ENCODE peak calls at places on chromosomes 12 and 14, in eight cellular contexts. S is stimulated activated naive CD8-positive, alpha-beta T cell treated with anti-CD3 and anti-CD28 coated beads, Interleukin-15, amount 100 ng/mL, for 72 hours; J is ovary; R is psoas muscle; Q is activated CD8-positive, alpha-beta memory T cell treated with anti-CD3 and anti-CD28 coated beads, Interleukin-2, amount 50 U/mL, for 4 hours; A is neuronal stem cell; W is NCI-H1436; V is endodermal cell. B is an unnamed sample.

GRCh38 chr14:90087433-90087832 is 25.6 kb downstream of the KCNK13 start:
- DNase-seq in S (no peak), J (no peak), R (peak), Q (no peak), A (no peak), W (no peak), V (no peak), B (no peak)

GRCh38 chr12:118436002-118436724 is 59.8 kb downstream of the SUDS3 start:
- DNase-seq in S (no peak), J (no peak), R (no peak), Q (no peak), A (peak), W (no peak), V (peak), B (no peak)

GRCh38 chr14:75044760-75045159 is 6.5 kb downstream of the MLH3 start:
- DNase-seq in S (no peak), J (no peak), R (no peak), Q (no peak), A (no peak), W (no peak), V (no peak), B (no peak)

GRCh38 chr12:49026678-49027480 is 8.3 kb upstream of the PRKAG1 start:
- DNase-seq in S (no peak), J (no peak), R (no peak), Q (no peak), A (no peak), W (no peak), V (no peak), B (no peak)

GRCh38 chr12:85784096-85784720 is 52.0 kb downstream of the RASSF9 start:
- DNase-seq in S (no peak), J (no peak), R (no peak), Q (no peak), A (no peak), W (no peak), V (no peak), B (no peak)

GRCh38 chr12:100165356-100165755 is 22.7 kb upstream of the BLTP3B start:
- DNase-seq in S (no peak), J (no peak), R (no peak), Q (no peak), A (no peak), W (no peak), V (no peak), B (no peak)

GRCh38 chr12:92702754-92703679 is at the start of gene PLEKHG7:
- DNase-seq in S (no peak), J (no peak), R (no peak), Q (no peak), A (no peak), W (no peak), V (no peak), B (no peak)

GRCh38 chr12:851913-852312 is 97.6 kb downstream of the RAD52 start:
- DNase-seq in S (no peak), J (no peak), R (no peak), Q (no peak), A (no peak), W (no peak), V (no peak), B (no peak)

GRCh38 chr12:70469221-70469820 is 103.2 kb downstream of the KCNMB4 start:
- DNase-seq in S (no peak), J (no peak), R (no peak), Q (no peak), A (no peak), W (no peak), V (no peak), B (no peak)

GRCh38 chr12:104749555-104749954 is 208.5 kb downstream of the SLC41A2 start:
- DNase-seq in S (no peak), J (no peak), R (no peak), Q (no peak), A (no peak), W (no peak), V (peak), B (no peak)

GRCh38 chr12:19198272-19198671 is 68.7 kb downstream of the PLEKHA5 start:
- DNase-seq in S (no peak), J (no peak), R (no peak), Q (no peak), A (no peak), W (no peak), V (no peak), B (no peak)

GRCh38 chr12:131683266-131684014 is 27.4 kb upstream of the SFSWAP start:
- DNase-seq in S (no peak), J (no peak), R (no peak), Q (no peak), A (no peak), W (no peak), V (peak), B (no peak)

GRCh38 chr14:77217551-77217950 is 36.0 kb downstream of the TMEM63C start:
- DNase-seq in S (no peak), J (no peak), R (no peak), Q (no peak), A (no peak), W (no peak), V (no peak), B (no peak)

GRCh38 chr14:105223770-105224544 is 24.4 kb upstream of the BTBD6 start:
- DNase-seq in S (no peak), J (no peak), R (no peak), Q (no peak), A (no peak), W (no peak), V (no peak), B (no peak)